ENCODE peak calls at places on chromosome 15, in ten cellular contexts. D is OCI-LY7; E is right cardiac atrium; K is astrocyte of the spinal cord; I is NCI-H1092; B is effector CD4-positive, alpha-beta T cell; M is glutamatergic neuron; A is NCI-H2081; Q is posterior cingulate gyrus; J is endothelial cell. Z is an unnamed sample.

GRCh38 chr15:90412356-90413194 is 24.5 kb downstream of the IQGAP1 start:
- DNase-seq in D (peak), E (no peak), K (peak), I (no peak), B (no peak), M (no peak), A (no peak), Q (no peak), J (no peak), Z (peak)

GRCh38 chr15:89419370-89419984 is 76.9 kb downstream of the RHCG start:
- DNase-seq in D (peak), E (peak), K (no peak), I (no peak), B (peak), M (no peak), A (no peak), Q (no peak), J (peak), Z (peak)

GRCh38 chr15:69035205-69035917 is 20.9 kb downstream of the NOX5 start:
- DNase-seq in D (no peak), E (no peak), K (no peak), I (no peak), B (no peak), M (peak), A (no peak), Q (no peak), J (peak), Z (peak)

GRCh38 chr15:67192185-67192584 is 62.3 kb downstream of the AAGAB start:
- DNase-seq in D (no peak), E (no peak), K (no peak), I (no peak), B (no peak), M (no peak), A (no peak), Q (no peak), J (no peak), Z (no peak)

GRCh38 chr15:55993804-55994539 is 560 bp upstream of the NEDD4 start:
- DNase-seq in D (no peak), E (no peak), K (peak), I (peak), B (no peak), M (peak), A (no peak), Q (no peak), J (no peak), Z (peak)

GRCh38 chr15:84881520-84881830 is 3.0 kb upstream of the SLC28A1 start:
- DNase-seq in D (no peak), E (no peak), K (no peak), I (no peak), B (no peak), M (no peak), A (no peak), Q (no peak), J (no peak), Z (no peak)

GRCh38 chr15:75659141-75659771 is 11.5 kb downstream of the SNX33 start:
- DNase-seq in D (no peak), E (peak), K (no peak), I (no peak), B (no peak), M (no peak), A (no peak), Q (no peak), J (no peak), Z (no peak)

GRCh38 chr15:31484369-31484951 is 157.8 kb downstream of the KLF13 start:
- DNase-seq in D (no peak), E (no peak), K (no peak), I (no peak), B (no peak), M (no peak), A (no peak), Q (no peak), J (no peak), Z (no peak)

GRCh38 chr15:51382787-51383186 is 41.3 kb downstream of the GLDN start:
- DNase-seq in D (peak), E (peak), K (peak), I (peak), B (no peak), M (peak), A (peak), Q (no peak), J (peak), Z (no peak)

GRCh38 chr15:30990451-30991300 is 752 bp downstream of the MTMR10 start:
- DNase-seq in D (peak), E (no peak), K (peak), I (no peak), B (no peak), M (no peak), A (no peak), Q (no peak), J (no peak), Z (no peak)

GRCh38 chr15:101054116-101054515 is 135.0 kb downstream of the LRRK1 start:
- DNase-seq in D (no peak), E (no peak), K (no peak), I (no peak), B (no peak), M (no peak), A (no peak), Q (no peak), J (no peak), Z (peak)

GRCh38 chr15:42133892-42134502 is 22.4 kb downstream of the PLA2G4F start:
- DNase-seq in D (peak), E (no peak), K (no peak), I (peak), B (peak), M (peak), A (peak), Q (no peak), J (peak), Z (peak)

GRCh38 chr15:38894260-38894948 is 329.8 kb upstream of the RASGRP1 start:
- DNase-seq in D (no peak), E (no peak), K (peak), I (no peak), B (no peak), M (no peak), A (no peak), Q (no peak), J (no peak), Z (no peak)

GRCh38 chr15:98785796-98786581 is 137.7 kb downstream of the IGF1R start:
- DNase-seq in D (no peak), E (no peak), K (no peak), I (no peak), B (no peak), M (peak), A (no peak), Q (no peak), J (no peak), Z (no peak)

GRCh38 chr15:80739919-80740318 is 39.3 kb upstream of the CEMIP start:
- DNase-seq in D (no peak), E (no peak), K (no peak), I (no peak), B (no peak), M (no peak), A (no peak), Q (no peak), J (no peak), Z (no peak)

GRCh38 chr15:82571722-82572222 is 31.5 kb upstream of the RPS17 start:
- DNase-seq in D (no peak), E (peak), K (peak), I (peak), B (no peak), M (peak), A (peak), Q (peak), J (peak), Z (peak)

GRCh38 chr15:40467260-40467615 is 3.5 kb upstream of the CHST14 start:
- DNase-seq in D (no peak), E (no peak), K (no peak), I (no peak), B (no peak), M (no peak), A (no peak), Q (no peak), J (no peak), Z (no peak)

GRCh38 chr15:82971223-82971984 is 14.6 kb upstream of the RAMAC start:
- DNase-seq in D (no peak), E (no peak), K (no peak), I (no peak), B (no peak), M (no peak), A (no peak), Q (no peak), J (no peak), Z (no peak)

GRCh38 chr15:80596521-80596976 is 98.6 kb upstream of the ABHD17C start:
- DNase-seq in D (no peak), E (no peak), K (no peak), I (no peak), B (no peak), M (no peak), A (no peak), Q (no peak), J (no peak), Z (peak)

GRCh38 chr15:63904042-63904441 is 70.3 kb upstream of the HERC1 start:
- DNase-seq in D (no peak), E (no peak), K (no peak), I (no peak), B (no peak), M (no peak), A (no peak), Q (no peak), J (no peak), Z (no peak)

GRCh38 chr15:70039917-70040316 is 57.8 kb downstream of the TLE3 start:
- DNase-seq in D (no peak), E (no peak), K (no peak), I (no peak), B (no peak), M (no peak), A (no peak), Q (no peak), J (no peak), Z (no peak)

GRCh38 chr15:73715417-73715816 is 31.2 kb downstream of the CD276 start:
- DNase-seq in D (no peak), E (peak), K (no peak), I (no peak), B (no peak), M (no peak), A (no peak), Q (no peak), J (no peak), Z (no peak)

Z was measured in islet precursor cell.